ENCODE peak calls at places on chromosomes 6 and 20, in five cellular contexts. R, O, I, L and Z are unnamed samples.

GRCh38 chr20:10263385-10264165 is 44.9 kb downstream of the SNAP25 start:
- DNase-seq in R (no peak), O (no peak), I (no peak), L (no peak), Z (no peak)

GRCh38 chr20:19813839-19814238 is 55.8 kb downstream of the RIN2 start:
- DNase-seq in R (no peak), O (no peak), I (no peak), L (no peak), Z (no peak)

GRCh38 chr6:30691208-30691872 is 556 bp upstream of the NRM start:
- DNase-seq in R (no peak), O (no peak), I (no peak), L (no peak), Z (peak; percentile 70)

GRCh38 chr20:634526-634925 is 18.5 kb downstream of the SRXN1 start:
- DNase-seq in R (no peak), O (no peak), I (no peak), L (no peak), Z (peak; percentile 75)

GRCh38 chr6:131015630-131016263 is 47.3 kb downstream of the EPB41L2 start:
- DNase-seq in R (no peak), O (peak; percentile 31), I (no peak), L (no peak), Z (no peak)

GRCh38 chr6:116363759-116364158 is 7.0 kb upstream of the DSE start:
- DNase-seq in R (no peak), O (no peak), I (no peak), L (no peak), Z (no peak)

GRCh38 chr20:59958626-59959025 is 403 bp downstream of the CDH26 start:
- DNase-seq in R (no peak), O (no peak), I (no peak), L (no peak), Z (no peak)

GRCh38 chr20:63552481-63553249 is 1.3 kb upstream of the FNDC11 start:
- DNase-seq in R (no peak), O (no peak), I (no peak), L (no peak), Z (no peak)

GRCh38 chr6:114342086-114342825 is 567 bp downstream of the HS3ST5 start:
- DNase-seq in R (peak; percentile 14), O (no peak), I (no peak), L (peak; percentile 20), Z (peak; percentile 70)

GRCh38 chr6:36607782-36608386 is 13.7 kb downstream of the SRSF3 start:
- DNase-seq in R (no peak), O (no peak), I (no peak), L (no peak), Z (no peak)

GRCh38 chr6:38776515-38776914 is 61.4 kb downstream of the DNAH8 start:
- DNase-seq in R (no peak), O (no peak), I (no peak), L (no peak), Z (no peak)

GRCh38 chr6:90136176-90136575 is 160.5 kb downstream of the BACH2 start:
- DNase-seq in R (no peak), O (no peak), I (no peak), L (no peak), Z (no peak)